ENCODE peak calls at places on chromosome 18, in nine cellular contexts. One of them, this sample, is unnamed.

GRCh38 chr18:53018791-53019190 is 678.8 kb downstream of the DCC start:
- DNase-seq in SK-N-SH: no peak
- DNase-seq in adrenal gland: no peak
- DNase-seq in spleen: no peak
- DNase-seq in GM23248: peak; percentile 2
- DNase-seq in cardiac muscle cell: peak; percentile 0
- DNase-seq in neural progenitor cell: peak; percentile 44
- DNase-seq in uterus: no peak
- DNase-seq in CD4-positive, alpha-beta memory T cell: no peak
- DNase-seq in this sample: no peak

GRCh38 chr18:74264303-74265020 is 27.3 kb downstream of the CYB5A start:
- DNase-seq in SK-N-SH: no peak
- DNase-seq in adrenal gland: no peak
- DNase-seq in spleen: no peak
- DNase-seq in GM23248: no peak
- DNase-seq in cardiac muscle cell: no peak
- DNase-seq in neural progenitor cell: no peak
- DNase-seq in uterus: no peak
- DNase-seq in CD4-positive, alpha-beta memory T cell: no peak
- DNase-seq in this sample: no peak

GRCh38 chr18:71116535-71116934 is 827.7 kb downstream of the SOCS6 start:
- DNase-seq in SK-N-SH: no peak
- DNase-seq in adrenal gland: peak; percentile 33
- DNase-seq in spleen: no peak
- DNase-seq in GM23248: no peak
- DNase-seq in cardiac muscle cell: peak; percentile 17
- DNase-seq in neural progenitor cell: no peak
- DNase-seq in uterus: no peak
- DNase-seq in CD4-positive, alpha-beta memory T cell: no peak
- DNase-seq in this sample: no peak

GRCh38 chr18:52288403-52289004 is 51.5 kb upstream of the DCC start:
- DNase-seq in SK-N-SH: peak; percentile 28
- DNase-seq in adrenal gland: peak; percentile 22
- DNase-seq in spleen: no peak
- DNase-seq in GM23248: peak; percentile 13
- DNase-seq in cardiac muscle cell: peak; percentile 3
- DNase-seq in neural progenitor cell: peak; percentile 66
- DNase-seq in uterus: no peak
- DNase-seq in CD4-positive, alpha-beta memory T cell: no peak
- DNase-seq in this sample: no peak

GRCh38 chr18:54742654-54743053 is 85.6 kb upstream of the RAB27B start:
- DNase-seq in SK-N-SH: no peak
- DNase-seq in adrenal gland: peak; percentile 46
- DNase-seq in spleen: no peak
- DNase-seq in GM23248: peak; percentile 99
- DNase-seq in cardiac muscle cell: peak; percentile 99
- DNase-seq in neural progenitor cell: no peak
- DNase-seq in uterus: peak; percentile 48
- DNase-seq in CD4-positive, alpha-beta memory T cell: no peak
- DNase-seq in this sample: peak; percentile 24

GRCh38 chr18:7566587-7567486 is at the start of gene PTPRM:
- DNase-seq in SK-N-SH: peak; percentile 92
- DNase-seq in adrenal gland: peak; percentile 93
- DNase-seq in spleen: peak; percentile 90
- DNase-seq in GM23248: peak; percentile 95
- DNase-seq in cardiac muscle cell: peak; percentile 91
- DNase-seq in neural progenitor cell: peak; percentile 94
- DNase-seq in uterus: peak; percentile 88
- DNase-seq in CD4-positive, alpha-beta memory T cell: peak; percentile 62
- DNase-seq in this sample: peak; percentile 97

GRCh38 chr18:63817441-63818051 is 42.3 kb downstream of the SERPINB7 start:
- DNase-seq in SK-N-SH: no peak
- DNase-seq in adrenal gland: no peak
- DNase-seq in spleen: no peak
- DNase-seq in GM23248: peak; percentile 72
- DNase-seq in cardiac muscle cell: peak; percentile 61
- DNase-seq in neural progenitor cell: no peak
- DNase-seq in uterus: no peak
- DNase-seq in CD4-positive, alpha-beta memory T cell: no peak
- DNase-seq in this sample: no peak

GRCh38 chr18:26215247-26215970 is 10.8 kb upstream of the TAF4B start:
- DNase-seq in SK-N-SH: no peak
- DNase-seq in adrenal gland: no peak
- DNase-seq in spleen: no peak
- DNase-seq in GM23248: no peak
- DNase-seq in cardiac muscle cell: no peak
- DNase-seq in neural progenitor cell: no peak
- DNase-seq in uterus: no peak
- DNase-seq in CD4-positive, alpha-beta memory T cell: peak; percentile 80
- DNase-seq in this sample: no peak

GRCh38 chr18:46756559-46757201 is at the start of gene ST8SIA5:
- DNase-seq in SK-N-SH: peak; percentile 74
- DNase-seq in adrenal gland: peak; percentile 72
- DNase-seq in spleen: no peak
- DNase-seq in GM23248: peak; percentile 18
- DNase-seq in cardiac muscle cell: no peak
- DNase-seq in neural progenitor cell: peak; percentile 80
- DNase-seq in uterus: no peak
- DNase-seq in CD4-positive, alpha-beta memory T cell: no peak
- DNase-seq in this sample: peak; percentile 66

GRCh38 chr18:10285283-10285640 is 169.2 kb upstream of the APCDD1 start:
- DNase-seq in SK-N-SH: no peak
- DNase-seq in adrenal gland: no peak
- DNase-seq in spleen: no peak
- DNase-seq in GM23248: no peak
- DNase-seq in cardiac muscle cell: no peak
- DNase-seq in neural progenitor cell: no peak
- DNase-seq in uterus: no peak
- DNase-seq in CD4-positive, alpha-beta memory T cell: no peak
- DNase-seq in this sample: no peak

GRCh38 chr18:62485684-62486083 is 37.1 kb upstream of the ZCCHC2 start:
- DNase-seq in SK-N-SH: no peak
- DNase-seq in adrenal gland: peak; percentile 58
- DNase-seq in spleen: no peak
- DNase-seq in GM23248: peak; percentile 90
- DNase-seq in cardiac muscle cell: peak; percentile 81
- DNase-seq in neural progenitor cell: no peak
- DNase-seq in uterus: no peak
- DNase-seq in CD4-positive, alpha-beta memory T cell: no peak
- DNase-seq in this sample: no peak

GRCh38 chr18:22285299-22286140 is 116.1 kb downstream of the GATA6 start:
- DNase-seq in SK-N-SH: no peak
- DNase-seq in adrenal gland: no peak
- DNase-seq in spleen: no peak
- DNase-seq in GM23248: peak; percentile 16
- DNase-seq in cardiac muscle cell: peak; percentile 41
- DNase-seq in neural progenitor cell: no peak
- DNase-seq in uterus: no peak
- DNase-seq in CD4-positive, alpha-beta memory T cell: no peak
- DNase-seq in this sample: no peak

GRCh38 chr18:35189510-35189909 is 51.3 kb upstream of the ZNF397 start:
- DNase-seq in SK-N-SH: no peak
- DNase-seq in adrenal gland: no peak
- DNase-seq in spleen: no peak
- DNase-seq in GM23248: no peak
- DNase-seq in cardiac muscle cell: peak; percentile 19
- DNase-seq in neural progenitor cell: no peak
- DNase-seq in uterus: no peak
- DNase-seq in CD4-positive, alpha-beta memory T cell: no peak
- DNase-seq in this sample: no peak

GRCh38 chr18:74942319-74942910 is 266.5 kb downstream of the PTGR3 start:
- DNase-seq in SK-N-SH: no peak
- DNase-seq in adrenal gland: no peak
- DNase-seq in spleen: no peak
- DNase-seq in GM23248: no peak
- DNase-seq in cardiac muscle cell: no peak
- DNase-seq in neural progenitor cell: no peak
- DNase-seq in uterus: no peak
- DNase-seq in CD4-positive, alpha-beta memory T cell: peak; percentile 18
- DNase-seq in this sample: no peak

GRCh38 chr18:7273301-7273911 is 42.5 kb downstream of the LRRC30 start:
- DNase-seq in SK-N-SH: no peak
- DNase-seq in adrenal gland: peak; percentile 72
- DNase-seq in spleen: peak; percentile 78
- DNase-seq in GM23248: peak; percentile 84
- DNase-seq in cardiac muscle cell: peak; percentile 92
- DNase-seq in neural progenitor cell: peak; percentile 15
- DNase-seq in uterus: peak; percentile 64
- DNase-seq in CD4-positive, alpha-beta memory T cell: no peak
- DNase-seq in this sample: peak; percentile 75

GRCh38 chr18:47832348-47832747 is 98.1 kb downstream of the SMAD2 start:
- DNase-seq in SK-N-SH: no peak
- DNase-seq in adrenal gland: no peak
- DNase-seq in spleen: no peak
- DNase-seq in GM23248: peak; percentile 4
- DNase-seq in cardiac muscle cell: peak; percentile 22
- DNase-seq in neural progenitor cell: no peak
- DNase-seq in uterus: no peak
- DNase-seq in CD4-positive, alpha-beta memory T cell: no peak
- DNase-seq in this sample: no peak

GRCh38 chr18:79631761-79632446 is 47.7 kb upstream of the CTDP1 start:
- DNase-seq in SK-N-SH: no peak
- DNase-seq in adrenal gland: no peak
- DNase-seq in spleen: peak; percentile 72
- DNase-seq in GM23248: no peak
- DNase-seq in cardiac muscle cell: no peak
- DNase-seq in neural progenitor cell: no peak
- DNase-seq in uterus: no peak
- DNase-seq in CD4-positive, alpha-beta memory T cell: no peak
- DNase-seq in this sample: no peak

GRCh38 chr18:79631096-79631507 is 48.5 kb upstream of the CTDP1 start:
- DNase-seq in SK-N-SH: no peak
- DNase-seq in adrenal gland: no peak
- DNase-seq in spleen: no peak
- DNase-seq in GM23248: no peak
- DNase-seq in cardiac muscle cell: no peak
- DNase-seq in neural progenitor cell: no peak
- DNase-seq in uterus: no peak
- DNase-seq in CD4-positive, alpha-beta memory T cell: no peak
- DNase-seq in this sample: no peak

GRCh38 chr18:79634186-79634585 is 45.4 kb upstream of the CTDP1 start:
- DNase-seq in SK-N-SH: no peak
- DNase-seq in adrenal gland: no peak
- DNase-seq in spleen: no peak
- DNase-seq in GM23248: no peak
- DNase-seq in cardiac muscle cell: no peak
- DNase-seq in neural progenitor cell: no peak
- DNase-seq in uterus: no peak
- DNase-seq in CD4-positive, alpha-beta memory T cell: no peak
- DNase-seq in this sample: no peak

GRCh38 chr18:79634593-79634992 is 45.0 kb upstream of the CTDP1 start:
- DNase-seq in SK-N-SH: no peak
- DNase-seq in adrenal gland: no peak
- DNase-seq in spleen: peak; percentile 64
- DNase-seq in GM23248: peak; percentile 71
- DNase-seq in cardiac muscle cell: no peak
- DNase-seq in neural progenitor cell: no peak
- DNase-seq in uterus: no peak
- DNase-seq in CD4-positive, alpha-beta memory T cell: no peak
- DNase-seq in this sample: no peak

GRCh38 chr18:79632765-79633164 is 46.8 kb upstream of the CTDP1 start:
- DNase-seq in SK-N-SH: no peak
- DNase-seq in adrenal gland: no peak
- DNase-seq in spleen: peak; percentile 59
- DNase-seq in GM23248: no peak
- DNase-seq in cardiac muscle cell: no peak
- DNase-seq in neural progenitor cell: no peak
- DNase-seq in uterus: no peak
- DNase-seq in CD4-positive, alpha-beta memory T cell: no peak
- DNase-seq in this sample: no peak
- H3K27ac ChIP-seq in SK-N-SH: no peak overlapping the region
- H3K27ac ChIP-seq in adrenal gland: no peak overlapping the region
- H3K27ac ChIP-seq in spleen: no peak overlapping the region
- H3K27ac ChIP-seq in GM23248: no peak overlapping the region
- H3K27ac ChIP-seq in cardiac muscle cell: no peak overlapping the region
- H3K27ac ChIP-seq in neural progenitor cell: no peak overlapping the region
- H3K27ac ChIP-seq in uterus: no peak overlapping the region
- H3K27ac ChIP-seq in CD4-positive, alpha-beta memory T cell: no peak overlapping the region
- H3K27ac ChIP-seq in this sample: no peak overlapping the region

DNA sequence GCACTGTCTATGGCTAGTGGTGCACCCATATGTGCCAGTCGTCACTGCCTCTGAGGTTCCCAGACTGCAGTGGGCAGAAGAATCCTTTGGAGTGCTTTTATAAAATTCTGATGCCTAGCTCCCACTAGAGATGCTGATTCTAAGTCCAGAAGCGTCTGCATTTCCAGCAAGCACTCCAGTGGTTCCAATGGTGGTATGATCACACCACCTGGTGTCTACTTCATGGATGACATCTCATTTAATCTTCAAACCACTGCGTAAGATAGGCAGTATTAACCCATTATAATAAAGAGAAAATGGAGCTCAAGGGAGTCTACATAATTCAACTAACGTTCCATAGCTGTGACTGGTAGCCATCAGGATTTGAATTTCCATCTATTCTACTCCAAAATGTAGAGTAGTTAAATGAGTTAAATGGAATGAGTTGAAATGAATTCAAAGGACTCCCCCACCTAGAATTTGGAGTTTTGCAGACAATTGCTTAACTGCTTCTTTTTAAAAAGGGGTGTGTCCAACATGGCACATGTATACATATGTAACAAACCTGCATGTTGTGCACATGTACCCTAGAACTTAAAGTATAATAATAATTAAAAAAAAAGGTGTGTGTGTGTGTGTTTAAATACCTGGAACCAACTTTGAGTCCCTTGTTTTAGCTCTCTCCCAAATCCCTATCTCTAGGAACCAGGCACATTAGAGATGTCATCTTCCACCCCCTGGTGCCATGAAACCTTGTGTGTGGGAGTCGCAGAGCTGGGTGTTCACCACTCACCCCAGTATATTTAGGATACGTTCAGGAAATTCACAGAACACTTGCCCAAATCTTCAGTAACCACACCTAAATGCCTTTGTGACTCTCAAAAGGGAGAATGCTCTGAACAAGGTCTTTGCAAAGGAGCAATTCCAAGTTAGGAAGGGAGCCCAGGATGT is 14.1 kb downstream of the LAMA3 start:
- DNase-seq in SK-N-SH: peak; percentile 67
- DNase-seq in adrenal gland: peak; percentile 45
- DNase-seq in spleen: no peak
- DNase-seq in GM23248: peak; percentile 84
- DNase-seq in cardiac muscle cell: peak; percentile 83
- DNase-seq in neural progenitor cell: peak; percentile 49
- DNase-seq in uterus: no peak
- DNase-seq in CD4-positive, alpha-beta memory T cell: peak; percentile 50
- DNase-seq in this sample: no peak
- H3K27ac ChIP-seq in SK-N-SH: no peak overlapping the region
- H3K27ac ChIP-seq in adrenal gland: no peak overlapping the region
- H3K27ac ChIP-seq in spleen: no peak overlapping the region
- H3K27ac ChIP-seq in GM23248: no peak overlapping the region
- H3K27ac ChIP-seq in cardiac muscle cell: no peak overlapping the region
- H3K27ac ChIP-seq in neural progenitor cell: no peak overlapping the region
- H3K27ac ChIP-seq in uterus: peak overlapping the region; percentile 32
- H3K27ac ChIP-seq in CD4-positive, alpha-beta memory T cell: no peak overlapping the region
- H3K27ac ChIP-seq in this sample: no peak overlapping the region

GRCh38 chr18:69789794-69790193 is 157.9 kb downstream of the CD226 start:
- DNase-seq in SK-N-SH: no peak
- DNase-seq in adrenal gland: no peak
- DNase-seq in spleen: no peak
- DNase-seq in GM23248: no peak
- DNase-seq in cardiac muscle cell: no peak
- DNase-seq in neural progenitor cell: peak; percentile 7
- DNase-seq in uterus: no peak
- DNase-seq in CD4-positive, alpha-beta memory T cell: no peak
- DNase-seq in this sample: no peak
- H3K27ac ChIP-seq in SK-N-SH: no peak overlapping the region
- H3K27ac ChIP-seq in adrenal gland: no peak overlapping the region
- H3K27ac ChIP-seq in spleen: no peak overlapping the region
- H3K27ac ChIP-seq in GM23248: no peak overlapping the region
- H3K27ac ChIP-seq in cardiac muscle cell: no peak overlapping the region
- H3K27ac ChIP-seq in neural progenitor cell: no peak overlapping the region
- H3K27ac ChIP-seq in uterus: no peak overlapping the region
- H3K27ac ChIP-seq in CD4-positive, alpha-beta memory T cell: no peak overlapping the region
- H3K27ac ChIP-seq in this sample: no peak overlapping the region

GRCh38 chr18:13457327-13457726 is 238.8 kb downstream of the LDLRAD4 start:
- DNase-seq in SK-N-SH: no peak
- DNase-seq in adrenal gland: no peak
- DNase-seq in spleen: no peak
- DNase-seq in GM23248: no peak
- DNase-seq in cardiac muscle cell: no peak
- DNase-seq in neural progenitor cell: no peak
- DNase-seq in uterus: no peak
- DNase-seq in CD4-positive, alpha-beta memory T cell: no peak
- DNase-seq in this sample: no peak
- H3K27ac ChIP-seq in SK-N-SH: no peak overlapping the region
- H3K27ac ChIP-seq in adrenal gland: no peak overlapping the region
- H3K27ac ChIP-seq in spleen: no peak overlapping the region
- H3K27ac ChIP-seq in GM23248: no peak overlapping the region
- H3K27ac ChIP-seq in cardiac muscle cell: no peak overlapping the region
- H3K27ac ChIP-seq in neural progenitor cell: no peak overlapping the region
- H3K27ac ChIP-seq in uterus: no peak overlapping the region
- H3K27ac ChIP-seq in CD4-positive, alpha-beta memory T cell: no peak overlapping the region
- H3K27ac ChIP-seq in this sample: no peak overlapping the region

This sample was measured in psoas muscle.